ENCODE peak calls at places on chromosomes 6 and 20, in seven cellular contexts. H is epithelial cell of esophagus; Q is GM12878; N is left lung; U is OCI-LY7; C is transverse colon; E is CD8-positive, alpha-beta T cell. L is an unnamed sample.

GRCh38 chr20:59831024-59831900 is 102.2 kb downstream of the SYCP2 start:
- DNase-seq in H (peak), Q (peak), N (peak), U (no peak), C (peak), E (no peak), L (no peak)

GRCh38 chr6:149921361-149921760 is 1.6 kb downstream of the RAET1G start:
- DNase-seq in H (no peak), Q (no peak), N (no peak), U (no peak), C (no peak), E (no peak), L (peak)

GRCh38 chr20:59939052-59939878 is 840 bp downstream of the PPP1R3D start:
- DNase-seq in H (no peak), Q (no peak), N (peak), U (no peak), C (no peak), E (no peak), L (no peak)

GRCh38 chr6:137823826-137824501 is 43.1 kb upstream of the TNFAIP3 start:
- DNase-seq in H (peak), Q (no peak), N (no peak), U (no peak), C (peak), E (peak), L (peak)

GRCh38 chr20:15252289-15252688 is 914.9 kb upstream of the FLRT3 start:
- DNase-seq in H (no peak), Q (no peak), N (no peak), U (no peak), C (no peak), E (no peak), L (no peak)

GRCh38 chr6:137904822-137905617 is 38.0 kb downstream of the TNFAIP3 start:
- DNase-seq in H (peak), Q (no peak), N (peak), U (peak), C (peak), E (peak), L (no peak)

GRCh38 chr20:37007898-37008649 is 56.6 kb upstream of the SAMHD1 start:
- DNase-seq in H (peak), Q (no peak), N (no peak), U (peak), C (no peak), E (no peak), L (peak)

GRCh38 chr6:133017581-133017980 is 203.2 kb downstream of the RPS12 start:
- DNase-seq in H (peak), Q (no peak), N (no peak), U (no peak), C (no peak), E (no peak), L (no peak)

GRCh38 chr6:15109338-15110090 is 136.4 kb upstream of the JARID2 start:
- DNase-seq in H (no peak), Q (no peak), N (peak), U (no peak), C (no peak), E (no peak), L (no peak)

GRCh38 chr20:36472656-36473071 is 68.7 kb upstream of the MYL9 start:
- DNase-seq in H (peak), Q (no peak), N (no peak), U (no peak), C (peak), E (no peak), L (no peak)

DNA sequence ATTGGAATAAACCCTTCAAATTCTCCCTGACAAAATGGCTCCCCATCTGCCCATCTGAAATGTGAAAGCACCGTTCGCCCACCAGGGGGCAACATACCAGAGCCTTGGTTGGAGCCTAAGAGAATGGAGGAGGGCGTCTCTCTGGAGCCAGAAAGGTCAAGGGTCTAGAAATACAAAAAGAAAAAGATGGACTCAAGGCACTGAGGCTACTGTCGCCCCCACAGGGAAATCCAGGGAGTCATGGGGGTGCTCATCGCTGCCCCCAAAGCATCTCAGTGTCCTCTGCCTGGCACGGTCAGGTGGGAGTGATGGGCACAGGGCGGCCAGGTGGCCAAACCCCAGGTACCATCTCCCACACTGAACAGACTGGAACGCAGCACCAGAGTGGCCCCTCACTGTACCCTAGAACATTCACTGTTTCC is 136.3 kb downstream of the ZMYND8 start:
- DNase-seq in H (peak), Q (no peak), N (no peak), U (peak), C (peak), E (peak), L (peak)
- TF ChIP-seq CTCF in H (peak), Q (peak), N (peak), U (peak), C (peak), E (peak), L (peak)

DNA sequence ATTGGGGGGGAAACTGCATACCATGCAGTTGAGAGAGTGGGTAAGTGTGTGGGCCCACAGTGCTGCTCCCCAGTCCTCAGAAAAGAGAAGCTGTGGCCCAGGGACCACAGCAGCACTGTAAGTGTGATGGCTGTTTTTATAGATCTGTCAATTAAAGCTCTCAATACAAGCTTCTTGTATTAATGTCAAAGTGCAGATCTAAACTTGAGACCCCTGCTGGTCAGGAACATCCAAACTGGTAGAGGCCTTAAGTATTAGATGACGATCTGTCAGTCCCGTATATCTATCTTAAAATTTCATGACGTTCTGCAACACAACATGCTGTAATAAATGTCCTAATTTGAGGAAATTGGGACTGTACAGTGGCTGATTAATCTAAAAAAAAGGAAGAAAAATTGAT is 74.8 kb downstream of the TULP4 start:
- DNase-seq in H (no peak), Q (no peak), N (no peak), U (peak), C (no peak), E (no peak), L (no peak)
- TF ChIP-seq CTCF in H (no peak), Q (no peak), N (no peak), U (peak), C (no peak), E (peak), L (peak)

GRCh38 chr20:44256961-44257360 is 9.9 kb downstream of the GDAP1L1 start:
- DNase-seq in H (no peak), Q (no peak), N (no peak), U (no peak), C (no peak), E (no peak), L (no peak)

GRCh38 chr20:44251284-44251683 is 4.2 kb downstream of the GDAP1L1 start:
- DNase-seq in H (no peak), Q (no peak), N (no peak), U (no peak), C (no peak), E (no peak), L (no peak)

GRCh38 chr20:44255942-44256341 is 8.8 kb downstream of the GDAP1L1 start:
- DNase-seq in H (no peak), Q (no peak), N (no peak), U (no peak), C (no peak), E (no peak), L (no peak)

GRCh38 chr20:44254073-44254472 is 7.0 kb downstream of the GDAP1L1 start:
- DNase-seq in H (no peak), Q (no peak), N (no peak), U (no peak), C (no peak), E (no peak), L (no peak)

GRCh38 chr20:44253528-44253927 is 6.4 kb downstream of the GDAP1L1 start:
- DNase-seq in H (no peak), Q (no peak), N (no peak), U (no peak), C (no peak), E (no peak), L (no peak)
- TF ChIP-seq CTCF in H (no peak), Q (peak), N (no peak), U (no peak), C (no peak), E (no peak), L (no peak)

GRCh38 chr6:88013015-88013414 is 34.6 kb upstream of the SPACA1 start:
- DNase-seq in H (no peak), Q (no peak), N (no peak), U (peak), C (no peak), E (peak), L (no peak)

GRCh38 chr6:88008821-88009220 is 38.8 kb upstream of the SPACA1 start:
- DNase-seq in H (no peak), Q (no peak), N (no peak), U (no peak), C (no peak), E (no peak), L (no peak)

GRCh38 chr6:88008411-88008810 is 39.2 kb upstream of the SPACA1 start:
- DNase-seq in H (no peak), Q (no peak), N (no peak), U (no peak), C (no peak), E (no peak), L (no peak)

GRCh38 chr6:88013554-88013953 is 34.1 kb upstream of the SPACA1 start:
- DNase-seq in H (no peak), Q (no peak), N (no peak), U (peak), C (no peak), E (no peak), L (no peak)
- TF ChIP-seq CTCF in H (no peak), Q (no peak), N (no peak), U (peak), C (peak), E (no peak), L (no peak)

DNA sequence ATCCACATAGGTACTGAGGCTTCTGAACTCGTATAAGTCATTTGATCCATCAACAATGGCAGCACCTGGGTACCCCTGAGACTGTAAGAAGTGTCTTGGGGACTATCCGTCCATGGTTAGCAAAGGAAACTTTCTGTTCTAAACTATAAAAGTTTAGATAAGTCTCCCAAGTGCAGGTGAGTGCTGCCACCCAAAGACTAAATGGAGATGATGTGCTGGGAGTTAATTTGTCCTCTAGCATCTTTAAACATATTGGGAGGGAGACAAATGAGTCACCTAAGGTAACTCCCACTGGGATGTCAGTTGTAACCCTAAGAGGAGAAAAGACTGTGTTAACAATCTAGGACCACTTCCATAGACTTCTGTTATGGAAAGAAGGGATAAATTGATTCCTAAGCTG is 6.2 kb downstream of the BEND6 start:
- DNase-seq in H (peak), Q (no peak), N (no peak), U (peak), C (no peak), E (no peak), L (no peak)
- TF ChIP-seq CTCF in H (no peak), Q (peak), N (no peak), U (peak), C (no peak), E (no peak), L (no peak)

DNA sequence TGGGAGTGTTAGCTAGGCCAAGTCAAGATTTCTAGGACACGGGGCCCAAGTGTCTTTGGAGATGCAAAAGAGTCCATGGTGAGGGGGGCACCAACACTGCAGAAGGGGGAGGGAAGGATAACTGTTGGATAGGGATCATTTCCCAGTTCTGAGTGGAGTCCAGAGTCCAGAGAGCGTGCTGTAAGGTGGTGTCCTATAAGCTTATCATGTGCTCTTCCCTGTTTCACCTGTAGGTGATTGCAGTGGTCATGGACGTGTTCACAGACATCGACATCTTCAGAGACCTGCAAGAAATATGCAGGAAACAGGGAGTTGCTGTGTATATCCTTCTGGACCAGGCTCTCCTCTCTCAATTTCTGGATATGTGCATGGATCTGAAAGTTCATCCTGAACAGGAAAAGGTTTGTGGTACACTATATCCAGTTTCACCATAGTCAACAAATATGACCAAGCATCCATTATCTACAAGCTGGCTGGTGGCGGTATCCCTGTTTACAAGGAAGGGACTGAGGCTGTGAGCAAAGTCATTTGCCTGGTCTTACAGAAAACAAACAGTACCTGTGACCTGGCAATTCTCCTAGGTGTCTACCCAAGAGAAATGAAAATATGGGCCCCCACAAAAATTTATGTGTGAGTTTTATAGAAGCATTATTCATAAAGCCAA is 15.6 kb downstream of the FAM83D start:
- DNase-seq in H (no peak), Q (no peak), N (no peak), U (no peak), C (no peak), E (no peak), L (no peak)
- TF ChIP-seq CTCF in H (no peak), Q (no peak), N (no peak), U (peak), C (peak), E (no peak), L (no peak)

DNA sequence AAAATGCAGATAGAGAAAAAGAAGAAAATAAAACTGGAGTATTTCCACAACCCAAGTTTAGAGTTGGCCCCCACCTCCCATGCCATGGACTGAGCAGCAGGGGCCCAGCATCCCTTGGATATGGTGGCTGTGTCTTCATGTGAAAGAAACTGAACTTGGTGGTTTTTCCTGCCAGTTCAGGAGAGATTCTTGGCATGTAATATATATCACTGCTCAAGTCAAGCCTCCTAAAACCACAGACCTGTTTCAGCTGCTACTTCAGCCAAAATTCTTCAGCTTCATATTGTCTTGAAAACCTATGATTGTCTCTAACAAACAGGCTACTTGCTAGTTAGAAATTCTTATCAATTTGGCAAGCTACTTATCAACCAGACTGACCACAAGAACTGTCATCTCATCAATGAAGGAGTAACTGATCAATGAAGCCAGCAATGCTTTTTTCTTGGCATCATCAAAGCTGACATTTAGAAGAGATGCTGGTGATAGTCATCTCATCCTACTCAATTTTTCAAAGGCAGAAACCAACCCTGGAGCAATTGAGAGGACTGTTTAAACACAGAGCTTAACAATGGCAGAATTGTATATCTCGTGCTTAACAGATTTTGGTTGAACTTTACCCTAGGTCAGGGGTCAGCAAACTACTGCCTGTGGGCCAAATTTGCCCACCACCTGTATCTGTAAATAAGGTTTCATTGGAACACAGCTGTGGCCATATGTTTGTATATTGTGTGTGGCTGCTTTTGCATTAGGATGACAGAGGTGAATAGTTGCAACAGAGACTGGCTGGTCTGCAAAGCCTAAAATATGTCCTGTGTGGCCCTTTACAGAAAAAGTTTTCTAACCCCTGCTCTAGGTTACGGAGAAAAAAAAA is 10.4 kb upstream of the NOL7 start:
- DNase-seq in H (no peak), Q (no peak), N (no peak), U (no peak), C (no peak), E (no peak), L (no peak)
- TF ChIP-seq CTCF in H (no peak), Q (no peak), N (no peak), U (no peak), C (no peak), E (no peak), L (no peak)

GRCh38 chr6:53944538-53944937 is 149.7 kb downstream of the LRRC1 start:
- DNase-seq in H (no peak), Q (no peak), N (no peak), U (no peak), C (no peak), E (no peak), L (no peak)

GRCh38 chr6:53943410-53943809 is 148.6 kb downstream of the LRRC1 start:
- DNase-seq in H (no peak), Q (no peak), N (no peak), U (no peak), C (no peak), E (no peak), L (no peak)

GRCh38 chr6:53938810-53939209 is 144.0 kb downstream of the LRRC1 start:
- DNase-seq in H (no peak), Q (no peak), N (no peak), U (no peak), C (no peak), E (no peak), L (no peak)

GRCh38 chr6:53937461-53937860 is 142.7 kb downstream of the LRRC1 start:
- DNase-seq in H (no peak), Q (no peak), N (no peak), U (no peak), C (no peak), E (no peak), L (no peak)

GRCh38 chr6:53939830-53940229 is 145.0 kb downstream of the LRRC1 start:
- DNase-seq in H (no peak), Q (no peak), N (no peak), U (no peak), C (no peak), E (no peak), L (no peak)
- TF ChIP-seq CTCF in H (no peak), Q (no peak), N (no peak), U (no peak), C (no peak), E (no peak), L (no peak)

GRCh38 chr20:51966296-51966971 is 164.1 kb upstream of the SALL4 start:
- DNase-seq in H (peak), Q (no peak), N (peak), U (peak), C (peak), E (no peak), L (no peak)
- TF ChIP-seq CTCF in H (peak), Q (peak), N (peak), U (peak), C (peak), E (no peak), L (peak)

L was measured in natural killer cell.